ENCODE peak calls at places on chromosomes 1 and 21, in eight cellular contexts. B is Panc1; Y is KG1; H is HFF-Myc; Q is effector CD4-positive, alpha-beta T cell; V is HEK293T; K is GM12865; I is NCI-H526 treated with DMSO at 0.1 percent for 48 hours. A is an unnamed sample.

GRCh38 chr1:112319371-112320034 is 76.5 kb upstream of the CTTNBP2NL start:
- DNase-seq in Y (no peak), V (no peak), I (no peak), B (no peak), H (no peak), Q (no peak), K (no peak), A (no peak)

GRCh38 chr1:49436865-49437264 is 586.9 kb downstream of the AGBL4 start:
- DNase-seq in V (no peak), B (no peak), H (no peak), I (no peak), K (no peak), Y (no peak), Q (no peak), A (no peak)

GRCh38 chr1:56654126-56654923 is 9.2 kb downstream of the PRKAA2 start:
- DNase-seq in H (no peak), V (no peak), Q (no peak), Y (no peak), K (no peak), B (no peak), I (no peak), A (no peak)

GRCh38 chr1:18532390-18533170 is 51.9 kb downstream of the KLHDC7A start:
- DNase-seq in I (no peak), K (no peak), Y (no peak), B (no peak), Q (no peak), H (no peak), V (no peak), A (no peak)

GRCh38 chr1:114729782-114730181 is 13.2 kb upstream of the NRAS start:
- DNase-seq in V (no peak), I (no peak), H (no peak), K (no peak), B (no peak), Y (no peak), Q (no peak), A (no peak)

GRCh38 chr21:19120591-19120990 is 717.0 kb upstream of the TMPRSS15 start:
- DNase-seq in K (no peak), Y (no peak), V (no peak), H (no peak), Q (no peak), B (no peak), I (no peak), A (no peak)

GRCh38 chr1:153357076-153357852 is 390 bp upstream of the S100A9 start:
- DNase-seq in K (no peak), I (no peak), V (no peak), B (no peak), Q (no peak), H (no peak), Y (no peak), A (peak)

GRCh38 chr21:41665766-41666595 is 100.9 kb downstream of the RIPK4 start:
- DNase-seq in H (no peak), V (no peak), Q (no peak), Y (no peak), K (no peak), B (no peak), I (no peak), A (no peak)

GRCh38 chr1:66300986-66301451 is 232.9 kb upstream of the SGIP1 start:
- DNase-seq in I (no peak), K (peak), V (no peak), B (no peak), H (no peak), Y (peak), Q (no peak), A (no peak)

GRCh38 chr1:235416662-235417049 is 49.4 kb downstream of the TBCE start:
- DNase-seq in K (no peak), I (no peak), H (no peak), Y (no peak), B (no peak), Q (no peak), V (no peak), A (no peak)

GRCh38 chr21:17514124-17514481 is 1.3 kb downstream of the CXADR start:
- DNase-seq in B (no peak), H (no peak), Y (no peak), I (no peak), Q (no peak), V (no peak), K (no peak), A (no peak)

GRCh38 chr1:2399890-2400575 is 8.4 kb downstream of the RER1 start:
- DNase-seq in Y (no peak), H (no peak), V (no peak), B (no peak), I (no peak), Q (no peak), K (no peak), A (no peak)

GRCh38 chr1:101284021-101284420 is 47.2 kb downstream of the S1PR1 start:
- DNase-seq in K (no peak), I (no peak), B (no peak), V (no peak), Y (no peak), H (no peak), Q (no peak), A (no peak)

GRCh38 chr1:18211764-18212163 is 104.2 kb downstream of the IGSF21 start:
- DNase-seq in V (no peak), Q (no peak), I (no peak), Y (no peak), B (no peak), H (no peak), K (no peak), A (no peak)

GRCh38 chr1:205421728-205422127 is at the start of gene LEMD1:
- DNase-seq in Q (no peak), I (no peak), Y (no peak), V (no peak), H (no peak), B (no peak), K (no peak), A (no peak)

GRCh38 chr1:166132496-166132895 is 34.3 kb downstream of the FAM78B start:
- DNase-seq in K (no peak), H (no peak), B (no peak), Y (no peak), Q (no peak), I (no peak), V (no peak), A (no peak)

GRCh38 chr1:13921190-13921589 is 221.2 kb downstream of the PRDM2 start:
- DNase-seq in K (peak), B (no peak), I (no peak), V (no peak), Q (no peak), H (no peak), Y (no peak), A (no peak)

GRCh38 chr1:159091547-159092397 is 15.2 kb upstream of the AIM2 start:
- DNase-seq in K (no peak), H (peak), Y (peak), B (no peak), Q (no peak), I (no peak), V (no peak), A (no peak)

A was measured in transverse colon.